ENCODE peak calls at places on chromosomes 6 and 20, in six cellular contexts. X, N, Y, C, I and Z are unnamed samples.

GRCh38 chr6:28496099-28496779 is 19.4 kb downstream of the GPX6 start:
- DNase-seq in C (no peak), X (no peak), N (no peak), Y (peak), I (no peak), Z (no peak)

GRCh38 chr6:127630800-127631199 is 53.8 kb downstream of the C6orf58 start:
- DNase-seq in Y (no peak), N (no peak), X (no peak), I (no peak), C (no peak), Z (no peak)

GRCh38 chr20:24993337-24994185 is 1.0 kb upstream of the APMAP start:
- DNase-seq in X (peak), N (no peak), C (no peak), I (no peak), Y (no peak), Z (no peak)

GRCh38 chr6:80214436-80215022 is 108.1 kb downstream of the BCKDHB start:
- DNase-seq in N (no peak), I (peak), C (peak), X (no peak), Y (peak), Z (peak)

GRCh38 chr6:110628330-110628729 is 151.9 kb upstream of the SLC22A16 start:
- DNase-seq in X (no peak), I (no peak), C (no peak), Y (no peak), N (no peak), Z (no peak)

GRCh38 chr6:50030777-50031562 is 9.2 kb upstream of the DEFB110 start:
- DNase-seq in X (no peak), C (no peak), I (no peak), Y (peak), N (no peak), Z (no peak)

GRCh38 chr6:81831274-81831673 is 78.8 kb upstream of the TENT5A start:
- DNase-seq in C (peak), X (no peak), N (no peak), I (no peak), Y (no peak), Z (no peak)

GRCh38 chr6:133890941-133891813 is 2.3 kb downstream of the TCF21 start:
- DNase-seq in N (peak), I (no peak), C (peak), Y (no peak), X (peak), Z (no peak)

GRCh38 chr6:144756469-144756868 is 471.3 kb downstream of the UTRN start:
- DNase-seq in Y (no peak), X (no peak), I (no peak), N (no peak), C (no peak), Z (no peak)

GRCh38 chr6:144314003-144314485 is 28.9 kb downstream of the UTRN start:
- DNase-seq in X (peak), C (no peak), Y (no peak), N (peak), I (no peak), Z (no peak)

GRCh38 chr6:116400376-116400775 is 29.6 kb downstream of the DSE start:
- DNase-seq in I (no peak), C (no peak), X (no peak), N (no peak), Y (no peak), Z (no peak)

GRCh38 chr6:118296129-118296852 is 251.8 kb upstream of the PLN start:
- DNase-seq in X (no peak), N (no peak), I (no peak), Y (no peak), C (no peak), Z (no peak)

GRCh38 chr6:167652701-167653095 is 174.0 kb upstream of the AFDN start:
- DNase-seq in Y (no peak), X (no peak), C (no peak), I (no peak), N (peak), Z (no peak)

GRCh38 chr6:44470106-44470446 is 82.6 kb downstream of the CDC5L start:
- DNase-seq in Y (no peak), I (no peak), N (no peak), C (peak), X (no peak), Z (no peak)

GRCh38 chr6:17600527-17601388 is 656 bp downstream of the FAM8A1 start:
- DNase-seq in C (peak), X (peak), I (peak), Y (no peak), N (peak), Z (no peak)

GRCh38 chr6:17596085-17596484 is 4.0 kb upstream of the FAM8A1 start:
- DNase-seq in Y (no peak), C (no peak), X (no peak), I (no peak), N (no peak), Z (no peak)

GRCh38 chr6:17601389-17601703 is 1.2 kb downstream of the FAM8A1 start:
- DNase-seq in X (no peak), Y (no peak), I (no peak), C (no peak), N (no peak), Z (no peak)

GRCh38 chr6:17602888-17603287 is 2.8 kb downstream of the FAM8A1 start:
- DNase-seq in I (no peak), N (no peak), C (no peak), X (no peak), Y (no peak), Z (no peak)

GRCh38 chr6:17599885-17600526 is at the start of gene FAM8A1:
- DNase-seq in I (peak), N (peak), C (peak), Y (peak), X (peak), Z (peak)
- TF ChIP-seq POLR2AphosphoS5 in I (peak), N (no peak), C (peak), Y (peak), X (peak), Z (peak)

GRCh38 chr6:31103136-31103535 is 9.2 kb downstream of the C6orf15 start:
- DNase-seq in X (no peak), Y (no peak), C (no peak), N (no peak), I (no peak), Z (no peak)
- TF ChIP-seq CTCF in X (no peak), Y (no peak), C (no peak), N (no peak), I (no peak), Z (no peak)

GRCh38 chr20:17227669-17228623 is 1.1 kb downstream of the PCSK2 start:
- DNase-seq in I (no peak), Y (no peak), C (no peak), N (no peak), X (peak), Z (no peak)

GRCh38 chr20:17227199-17227535 is 327 bp downstream of the PCSK2 start:
- DNase-seq in X (no peak), N (no peak), C (no peak), I (no peak), Y (no peak), Z (no peak)

GRCh38 chr20:17226410-17227198 is at the start of gene PCSK2:
- DNase-seq in X (peak), N (no peak), Y (no peak), C (peak), I (no peak), Z (no peak)

GRCh38 chr20:17229256-17229655 is 2.4 kb downstream of the PCSK2 start:
- DNase-seq in X (no peak), N (no peak), C (no peak), Y (no peak), I (no peak), Z (no peak)

DNA sequence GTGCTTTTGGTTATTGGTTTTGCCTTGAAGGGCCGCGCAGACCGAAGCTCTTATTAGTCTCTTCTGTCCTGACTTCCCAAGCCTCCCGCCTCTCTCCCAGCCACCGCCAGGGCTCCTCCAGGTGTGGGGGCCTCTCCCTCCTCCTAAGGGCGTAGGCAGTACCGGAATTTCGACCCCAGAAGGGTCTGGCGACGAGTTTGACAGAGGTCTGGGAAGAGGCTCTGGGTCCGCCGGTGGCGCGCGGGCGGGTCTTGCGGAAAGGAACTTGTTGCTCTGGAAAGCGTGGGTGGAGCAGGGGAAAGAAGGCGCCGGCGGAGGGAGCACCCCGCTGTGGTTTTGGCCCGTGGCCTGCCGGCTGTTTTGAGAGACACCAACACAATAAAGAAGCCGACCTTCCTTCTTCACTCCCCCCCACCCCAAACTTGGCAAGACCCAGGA is 1.8 kb downstream of the PCSK2 start:
- DNase-seq in I (no peak), N (no peak), X (no peak), C (no peak), Y (no peak), Z (no peak)
- TF ChIP-seq POLR2AphosphoS5 in I (no peak), N (no peak), X (no peak), C (no peak), Y (no peak), Z (no peak)

GRCh38 chr6:170394980-170395379 is 88.4 kb downstream of the FAM120B start:
- DNase-seq in C (no peak), N (no peak), I (no peak), X (no peak), Y (no peak), Z (no peak)

GRCh38 chr6:170388113-170388512 is 81.6 kb downstream of the FAM120B start:
- DNase-seq in C (no peak), X (no peak), N (no peak), Y (no peak), I (no peak), Z (no peak)

GRCh38 chr6:170393033-170393432 is 86.5 kb downstream of the FAM120B start:
- DNase-seq in Y (no peak), C (no peak), X (no peak), I (no peak), N (no peak), Z (no peak)

GRCh38 chr6:170393807-170394399 is 87.3 kb downstream of the FAM120B start:
- DNase-seq in I (no peak), X (no peak), N (no peak), C (no peak), Y (no peak), Z (no peak)
- TF ChIP-seq CTCF in I (no peak), X (no peak), N (no peak), C (no peak), Y (no peak), Z (no peak)

GRCh38 chr20:46433051-46433450 is 26.6 kb upstream of the ELMO2 start:
- DNase-seq in N (no peak), I (no peak), C (no peak), Y (no peak), X (no peak), Z (no peak)

GRCh38 chr20:46435146-46435545 is 28.7 kb upstream of the ELMO2 start:
- DNase-seq in Y (no peak), X (no peak), C (no peak), I (no peak), N (no peak), Z (no peak)

GRCh38 chr20:46439837-46440236 is 33.4 kb upstream of the ELMO2 start:
- DNase-seq in Y (no peak), X (no peak), N (no peak), I (no peak), C (no peak), Z (no peak)

GRCh38 chr20:46434597-46434996 is 28.2 kb upstream of the ELMO2 start:
- DNase-seq in I (no peak), Y (no peak), C (no peak), N (no peak), X (no peak), Z (no peak)

GRCh38 chr20:46438156-46438750 is 31.8 kb upstream of the ELMO2 start:
- DNase-seq in C (no peak), N (no peak), X (no peak), I (no peak), Y (peak), Z (peak)
- TF ChIP-seq POLR2AphosphoS5 in C (no peak), N (no peak), X (no peak), I (no peak), Y (no peak), Z (no peak)

GRCh38 chr20:6140947-6141346 is 18.1 kb upstream of the FERMT1 start:
- DNase-seq in Y (no peak), I (no peak), N (no peak), C (no peak), X (no peak), Z (no peak)
- TF ChIP-seq CTCF in Y (peak), I (no peak), N (no peak), C (no peak), X (no peak), Z (peak)

DNA sequence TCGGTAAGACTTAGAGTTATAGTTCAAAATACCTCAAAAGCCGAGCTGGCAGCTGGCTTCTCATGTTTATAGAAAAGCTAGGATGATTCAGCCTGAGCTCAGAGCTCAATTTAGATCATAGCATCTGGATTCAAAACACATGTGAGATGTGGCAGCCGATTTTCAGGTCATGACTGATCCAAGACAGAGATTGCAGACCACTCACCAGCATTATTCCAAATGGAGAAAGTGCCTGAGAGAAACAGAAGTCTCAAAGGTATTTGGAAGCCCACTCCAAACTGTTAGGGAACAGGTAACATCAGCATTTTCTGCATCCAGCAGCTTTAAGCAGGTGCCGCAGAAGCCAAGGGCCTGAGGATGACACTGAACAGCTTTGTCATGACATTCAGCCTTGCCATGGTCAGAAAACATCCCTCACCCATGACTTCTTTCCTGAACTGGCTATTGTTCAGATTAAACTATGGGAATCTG is 102.2 kb downstream of the BACH2 start:
- DNase-seq in Y (no peak), N (no peak), C (no peak), I (no peak), X (no peak), Z (no peak)
- TF ChIP-seq POLR2AphosphoS5 in Y (no peak), N (no peak), C (no peak), I (no peak), X (no peak), Z (no peak)

GRCh38 chr20:48407710-48408109 is 420.1 kb downstream of the PREX1 start:
- DNase-seq in I (no peak), N (no peak), X (no peak), Y (no peak), C (no peak), Z (no peak)

GRCh38 chr20:48404598-48404997 is 423.2 kb downstream of the PREX1 start:
- DNase-seq in I (no peak), Y (peak), X (no peak), C (no peak), N (no peak), Z (no peak)

GRCh38 chr20:48403362-48403761 is 424.4 kb downstream of the PREX1 start:
- DNase-seq in C (no peak), X (no peak), N (no peak), I (no peak), Y (no peak), Z (no peak)

GRCh38 chr20:48406462-48407235 is 421.1 kb downstream of the PREX1 start:
- DNase-seq in Y (no peak), C (no peak), X (no peak), I (no peak), N (no peak), Z (no peak)

GRCh38 chr20:48405909-48406308 is 421.9 kb downstream of the PREX1 start:
- DNase-seq in N (no peak), X (no peak), C (no peak), Y (no peak), I (no peak), Z (no peak)
- TF ChIP-seq CTCF in N (no peak), X (no peak), C (no peak), Y (no peak), I (no peak), Z (no peak)